ENCODE peak calls at places on chromosome 21, in seven cellular contexts. A is gastrocnemius medialis, N is DND-41, K is uterus, B is breast epithelium, S is ovary, T is fibroblast of lung. J is an unnamed sample.

GRCh38 chr21:45655071-45655470 is 11.5 kb downstream of the PCBP3 start:
- DNase-seq in A (no peak), N (no peak), K (no peak), B (no peak), S (no peak), T (peak; percentile 91), J (peak; percentile 79)

GRCh38 chr21:46069719-46070279 is 28.1 kb upstream of the COL6A2 start:
- DNase-seq in A (no peak), N (no peak), K (no peak), B (no peak), S (no peak), T (no peak), J (no peak)

GRCh38 chr21:46634966-46635323 is 529 bp upstream of the PRMT2 start:
- DNase-seq in A (peak; percentile 18), N (peak; percentile 79), K (no peak), B (peak; percentile 67), S (peak; percentile 85), T (peak; percentile 93), J (peak; percentile 66)

GRCh38 chr21:26027696-26028095 is 142.9 kb downstream of the APP start:
- DNase-seq in A (no peak), N (no peak), K (no peak), B (no peak), S (no peak), T (peak; percentile 67), J (no peak)

GRCh38 chr21:41358193-41359166 is 3.3 kb upstream of the MX2 start:
- DNase-seq in A (no peak), N (no peak), K (no peak), B (peak; percentile 1), S (no peak), T (no peak), J (no peak)

GRCh38 chr21:15058718-15059316 is 6.0 kb downstream of the NRIP1 start:
- DNase-seq in A (no peak), N (no peak), K (no peak), B (no peak), S (no peak), T (peak; percentile 49), J (peak; percentile 47)

GRCh38 chr21:45539046-45539795 is 3.0 kb downstream of the SLC19A1 start:
- DNase-seq in A (no peak), N (no peak), K (peak; percentile 12), B (no peak), S (peak; percentile 18), T (no peak), J (no peak)

GRCh38 chr21:33230518-33231324 is 983 bp downstream of the IFNAR2 start:
- DNase-seq in A (no peak), N (peak; percentile 76), K (peak; percentile 44), B (peak; percentile 42), S (no peak), T (peak; percentile 43), J (peak; percentile 54)

GRCh38 chr21:21860888-21861287 is 862.7 kb downstream of the NCAM2 start:
- DNase-seq in A (no peak), N (no peak), K (no peak), B (no peak), S (no peak), T (peak; percentile 55), J (peak; percentile 47)

GRCh38 chr21:14273736-14274538 is 58.0 kb downstream of the RBM11 start:
- DNase-seq in A (no peak), N (no peak), K (no peak), B (peak; percentile 59), S (no peak), T (no peak), J (no peak)

GRCh38 chr21:42369821-42370220 is 3.5 kb upstream of the TFF1 start:
- DNase-seq in A (no peak), N (no peak), K (no peak), B (no peak), S (no peak), T (no peak), J (no peak)
- TF ChIP-seq CTCF in A (no peak), N (peak; percentile 24), K (no peak), B (no peak), S (no peak), T (no peak), J (no peak)

DNA sequence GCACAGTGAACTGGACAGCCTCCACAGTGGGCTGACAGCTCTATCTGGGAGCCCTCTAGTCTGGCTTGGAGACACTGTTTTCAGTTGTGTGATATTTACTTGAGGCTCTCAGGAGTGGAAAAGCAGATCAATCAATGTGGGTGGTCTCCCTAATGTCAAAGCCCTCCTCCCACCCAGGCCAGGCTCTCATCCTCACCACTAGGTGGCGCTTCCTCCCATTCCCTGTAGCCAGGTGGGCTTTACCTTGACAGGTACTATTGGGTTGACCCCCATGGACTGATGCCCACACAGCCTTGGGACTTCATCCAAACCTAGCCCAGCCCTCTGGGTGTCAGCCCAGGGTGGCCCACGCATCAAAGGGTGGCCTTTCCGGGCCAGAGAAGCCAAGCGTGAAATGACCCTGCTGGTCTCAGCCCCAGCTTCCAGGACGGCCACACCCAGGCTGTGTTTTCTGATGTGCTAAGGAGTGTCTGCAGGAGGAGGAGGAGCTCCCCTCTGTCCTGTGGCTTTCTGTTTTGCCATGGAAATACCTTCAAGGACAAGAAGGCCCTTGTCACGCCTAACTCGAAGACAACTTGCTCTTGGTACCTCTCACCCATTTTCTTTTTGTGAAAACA is 54.0 kb downstream of the CLIC6 start:
- DNase-seq in A (no peak), N (peak; percentile 36), K (no peak), B (no peak), S (no peak), T (no peak), J (peak; percentile 27)
- TF ChIP-seq CTCF in A (peak; percentile 41), N (peak; percentile 82), K (no peak), B (no peak), S (no peak), T (peak; percentile 41), J (peak; percentile 68)

GRCh38 chr21:42539931-42540343 is 26.3 kb downstream of the SLC37A1 start:
- DNase-seq in A (no peak), N (peak; percentile 34), K (no peak), B (no peak), S (no peak), T (no peak), J (no peak)
- TF ChIP-seq CTCF in A (no peak), N (peak; percentile 54), K (no peak), B (no peak), S (no peak), T (no peak), J (no peak)

GRCh38 chr21:44509539-44509938 is 30.5 kb downstream of the KRTAP10-1 start:
- DNase-seq in A (peak; percentile 7), N (peak; percentile 35), K (no peak), B (peak; percentile 87), S (no peak), T (no peak), J (peak; percentile 59)
- TF ChIP-seq CTCF in A (no peak), N (peak; percentile 54), K (no peak), B (peak; percentile 35), S (no peak), T (no peak), J (peak; percentile 38)

GRCh38 chr21:37416914-37417313 is 50.3 kb downstream of the DYRK1A start:
- DNase-seq in A (no peak), N (no peak), K (no peak), B (no peak), S (no peak), T (no peak), J (no peak)
- TF ChIP-seq CTCF in A (no peak), N (no peak), K (no peak), B (no peak), S (no peak), T (no peak), J (no peak)

GRCh38 chr21:29194847-29195246 is 64.4 kb downstream of the MAP3K7CL start:
- DNase-seq in A (no peak), N (no peak), K (no peak), B (no peak), S (no peak), T (no peak), J (no peak)

GRCh38 chr21:29194342-29194741 is 63.9 kb downstream of the MAP3K7CL start:
- DNase-seq in A (no peak), N (no peak), K (no peak), B (no peak), S (no peak), T (no peak), J (no peak)

GRCh38 chr21:29193907-29194306 is 63.5 kb downstream of the MAP3K7CL start:
- DNase-seq in A (no peak), N (no peak), K (no peak), B (no peak), S (no peak), T (no peak), J (no peak)

GRCh38 chr21:29196664-29197052 is 66.2 kb downstream of the MAP3K7CL start:
- DNase-seq in A (no peak), N (no peak), K (no peak), B (no peak), S (no peak), T (no peak), J (no peak)

GRCh38 chr21:29196021-29196663 is 65.7 kb downstream of the MAP3K7CL start:
- DNase-seq in A (no peak), N (no peak), K (no peak), B (no peak), S (no peak), T (peak; percentile 95), J (peak; percentile 94)
- TF ChIP-seq CTCF in A (no peak), N (peak; percentile 8), K (no peak), B (no peak), S (no peak), T (peak; percentile 53), J (peak; percentile 19)

DNA sequence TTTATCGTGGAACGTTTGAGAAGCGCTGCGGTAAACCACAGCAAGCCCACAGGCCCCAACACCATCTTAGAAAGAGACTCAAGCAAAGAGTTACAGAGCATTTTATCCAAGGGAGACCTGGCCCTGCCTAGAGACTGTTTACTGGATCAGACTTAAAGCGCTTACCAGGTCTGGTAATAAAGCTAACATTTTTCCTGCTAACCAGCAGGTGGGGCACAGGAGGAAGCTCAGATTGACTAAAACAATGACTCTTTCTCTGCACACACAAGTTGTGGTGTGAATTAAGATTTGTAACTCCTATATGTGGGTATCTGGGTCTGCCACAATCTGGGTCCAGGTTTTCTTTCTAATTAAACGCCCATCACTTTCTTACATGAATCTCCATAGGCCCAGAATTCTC is 136.5 kb upstream of the ETS2 start:
- DNase-seq in A (no peak), N (peak; percentile 32), K (no peak), B (no peak), S (no peak), T (peak; percentile 37), J (peak; percentile 48)
- TF ChIP-seq CTCF in A (no peak), N (peak; percentile 62), K (no peak), B (no peak), S (no peak), T (peak; percentile 51), J (peak; percentile 48)